ENCODE peak calls at places on chromosomes 5 and 9, in ten cellular contexts. One of them, this sample, is unnamed.

GRCh38 chr9:109035684-109036423 is 22.6 kb upstream of the CTNNAL1 start:
- DNase-seq in osteoblast: no peak
- DNase-seq in NCI-H1105: no peak
- DNase-seq in CD8-positive, alpha-beta memory T cell: no peak
- DNase-seq in uterus: peak; percentile 27
- DNase-seq in left colon: no peak
- DNase-seq in GM23248: peak; percentile 82
- DNase-seq in stimulated activated CD8-positive, alpha-beta memory T cell treated with anti-CD3 and anti-CD28 coated beads, Interleukin-4, amount 100 ng/mL, for 24 hours: no peak
- DNase-seq in germinal center: no peak
- DNase-seq in GM04503: peak; percentile 81
- DNase-seq in this sample: no peak

GRCh38 chr5:42403236-42403635 is 20.0 kb upstream of the GHR start:
- DNase-seq in osteoblast: no peak
- DNase-seq in NCI-H1105: no peak
- DNase-seq in CD8-positive, alpha-beta memory T cell: no peak
- DNase-seq in uterus: no peak
- DNase-seq in left colon: no peak
- DNase-seq in GM23248: no peak
- DNase-seq in stimulated activated CD8-positive, alpha-beta memory T cell treated with anti-CD3 and anti-CD28 coated beads, Interleukin-4, amount 100 ng/mL, for 24 hours: no peak
- DNase-seq in germinal center: no peak
- DNase-seq in GM04503: no peak
- DNase-seq in this sample: no peak

GRCh38 chr5:135433626-135434426 is 13.3 kb downstream of the DCANP1 start:
- DNase-seq in osteoblast: peak; percentile 77
- DNase-seq in NCI-H1105: no peak
- DNase-seq in CD8-positive, alpha-beta memory T cell: no peak
- DNase-seq in uterus: no peak
- DNase-seq in left colon: no peak
- DNase-seq in GM23248: peak; percentile 50
- DNase-seq in stimulated activated CD8-positive, alpha-beta memory T cell treated with anti-CD3 and anti-CD28 coated beads, Interleukin-4, amount 100 ng/mL, for 24 hours: no peak
- DNase-seq in germinal center: no peak
- DNase-seq in GM04503: no peak
- DNase-seq in this sample: no peak

GRCh38 chr5:181189363-181189961 is 15.5 kb downstream of the TRIM7 start:
- DNase-seq in osteoblast: peak; percentile 78
- DNase-seq in NCI-H1105: no peak
- DNase-seq in CD8-positive, alpha-beta memory T cell: peak; percentile 78
- DNase-seq in uterus: peak; percentile 40
- DNase-seq in left colon: no peak
- DNase-seq in GM23248: peak; percentile 77
- DNase-seq in stimulated activated CD8-positive, alpha-beta memory T cell treated with anti-CD3 and anti-CD28 coated beads, Interleukin-4, amount 100 ng/mL, for 24 hours: peak; percentile 48
- DNase-seq in germinal center: no peak
- DNase-seq in GM04503: no peak
- DNase-seq in this sample: peak; percentile 52

GRCh38 chr9:102841376-102841775 is 153.8 kb upstream of the CYLC2 start:
- DNase-seq in osteoblast: no peak
- DNase-seq in NCI-H1105: no peak
- DNase-seq in CD8-positive, alpha-beta memory T cell: no peak
- DNase-seq in uterus: no peak
- DNase-seq in left colon: peak; percentile 23
- DNase-seq in GM23248: no peak
- DNase-seq in stimulated activated CD8-positive, alpha-beta memory T cell treated with anti-CD3 and anti-CD28 coated beads, Interleukin-4, amount 100 ng/mL, for 24 hours: no peak
- DNase-seq in germinal center: no peak
- DNase-seq in GM04503: no peak
- DNase-seq in this sample: no peak

GRCh38 chr9:90449213-90449925 is 193.3 kb downstream of the DIRAS2 start:
- DNase-seq in osteoblast: no peak
- DNase-seq in NCI-H1105: no peak
- DNase-seq in CD8-positive, alpha-beta memory T cell: no peak
- DNase-seq in uterus: no peak
- DNase-seq in left colon: no peak
- DNase-seq in GM23248: no peak
- DNase-seq in stimulated activated CD8-positive, alpha-beta memory T cell treated with anti-CD3 and anti-CD28 coated beads, Interleukin-4, amount 100 ng/mL, for 24 hours: no peak
- DNase-seq in germinal center: no peak
- DNase-seq in GM04503: no peak
- DNase-seq in this sample: no peak

GRCh38 chr5:151086905-151087360 is 6.1 kb upstream of the TNIP1 start:
- DNase-seq in osteoblast: no peak
- DNase-seq in NCI-H1105: no peak
- DNase-seq in CD8-positive, alpha-beta memory T cell: peak; percentile 78
- DNase-seq in uterus: no peak
- DNase-seq in left colon: peak; percentile 68
- DNase-seq in GM23248: no peak
- DNase-seq in stimulated activated CD8-positive, alpha-beta memory T cell treated with anti-CD3 and anti-CD28 coated beads, Interleukin-4, amount 100 ng/mL, for 24 hours: peak; percentile 48
- DNase-seq in germinal center: peak; percentile 76
- DNase-seq in GM04503: no peak
- DNase-seq in this sample: peak; percentile 74

GRCh38 chr9:132663851-132664250 is 5.9 kb downstream of the DDX31 start:
- DNase-seq in osteoblast: no peak
- DNase-seq in NCI-H1105: no peak
- DNase-seq in CD8-positive, alpha-beta memory T cell: no peak
- DNase-seq in uterus: no peak
- DNase-seq in left colon: no peak
- DNase-seq in GM23248: no peak
- DNase-seq in stimulated activated CD8-positive, alpha-beta memory T cell treated with anti-CD3 and anti-CD28 coated beads, Interleukin-4, amount 100 ng/mL, for 24 hours: no peak
- DNase-seq in germinal center: no peak
- DNase-seq in GM04503: no peak
- DNase-seq in this sample: no peak

GRCh38 chr5:78805474-78806124 is 157.0 kb upstream of the LHFPL2 start:
- DNase-seq in osteoblast: peak; percentile 57
- DNase-seq in NCI-H1105: no peak
- DNase-seq in CD8-positive, alpha-beta memory T cell: no peak
- DNase-seq in uterus: no peak
- DNase-seq in left colon: no peak
- DNase-seq in GM23248: no peak
- DNase-seq in stimulated activated CD8-positive, alpha-beta memory T cell treated with anti-CD3 and anti-CD28 coated beads, Interleukin-4, amount 100 ng/mL, for 24 hours: no peak
- DNase-seq in germinal center: no peak
- DNase-seq in GM04503: no peak
- DNase-seq in this sample: no peak

GRCh38 chr9:116471093-116471906 is 215.8 kb upstream of the TRIM32 start:
- DNase-seq in osteoblast: peak; percentile 51
- DNase-seq in NCI-H1105: no peak
- DNase-seq in CD8-positive, alpha-beta memory T cell: no peak
- DNase-seq in uterus: peak; percentile 67
- DNase-seq in left colon: no peak
- DNase-seq in GM23248: peak; percentile 23
- DNase-seq in stimulated activated CD8-positive, alpha-beta memory T cell treated with anti-CD3 and anti-CD28 coated beads, Interleukin-4, amount 100 ng/mL, for 24 hours: no peak
- DNase-seq in germinal center: no peak
- DNase-seq in GM04503: no peak
- DNase-seq in this sample: no peak

GRCh38 chr5:33311893-33312292 is 128.9 kb upstream of the TARS1 start:
- DNase-seq in osteoblast: peak; percentile 81
- DNase-seq in NCI-H1105: no peak
- DNase-seq in CD8-positive, alpha-beta memory T cell: no peak
- DNase-seq in uterus: no peak
- DNase-seq in left colon: no peak
- DNase-seq in GM23248: peak; percentile 96
- DNase-seq in stimulated activated CD8-positive, alpha-beta memory T cell treated with anti-CD3 and anti-CD28 coated beads, Interleukin-4, amount 100 ng/mL, for 24 hours: no peak
- DNase-seq in germinal center: no peak
- DNase-seq in GM04503: peak; percentile 84
- DNase-seq in this sample: no peak

This sample was measured in stimulated activated naive CD8-positive, alpha-beta T cell treated with anti-CD3 and anti-CD28 coated beads, Interleukin-15, amount 100 ng/mL, for 72 hours.